ENCODE peak calls at places on chromosomes 6 and 20, in eight cellular contexts. One of them, this sample, is unnamed.

GRCh38 chr6:126720326-126720725 is 380.4 kb downstream of the CENPW start:
- DNase-seq in adrenal gland: no peak
- DNase-seq in heart left ventricle: no peak
- DNase-seq in GM12891: no peak
- DNase-seq in Peyer's patch: no peak
- DNase-seq in NB4: no peak
- DNase-seq in stomach: no peak
- DNase-seq in ovary: no peak
- DNase-seq in this sample: no peak

GRCh38 chr20:52552181-52552872 is 360.7 kb upstream of the ZFP64 start:
- DNase-seq in stomach: no peak
- DNase-seq in NB4: no peak
- DNase-seq in GM12891: no peak
- DNase-seq in Peyer's patch: no peak
- DNase-seq in adrenal gland: no peak
- DNase-seq in heart left ventricle: no peak
- DNase-seq in ovary: no peak
- DNase-seq in this sample: no peak

GRCh38 chr20:22499475-22500174 is 84.7 kb downstream of the FOXA2 start:
- DNase-seq in NB4: no peak
- DNase-seq in stomach: no peak
- DNase-seq in GM12891: no peak
- DNase-seq in Peyer's patch: no peak
- DNase-seq in adrenal gland: no peak
- DNase-seq in heart left ventricle: no peak
- DNase-seq in ovary: no peak
- DNase-seq in this sample: no peak

GRCh38 chr6:37807656-37808055 is 11.9 kb upstream of the ZFAND3 start:
- DNase-seq in GM12891: no peak
- DNase-seq in NB4: no peak
- DNase-seq in heart left ventricle: no peak
- DNase-seq in adrenal gland: no peak
- DNase-seq in Peyer's patch: no peak
- DNase-seq in ovary: no peak
- DNase-seq in stomach: no peak
- DNase-seq in this sample: no peak

GRCh38 chr6:43803783-43804549 is 34.0 kb downstream of the VEGFA start:
- DNase-seq in NB4: peak
- DNase-seq in stomach: no peak
- DNase-seq in heart left ventricle: no peak
- DNase-seq in Peyer's patch: no peak
- DNase-seq in adrenal gland: no peak
- DNase-seq in ovary: no peak
- DNase-seq in GM12891: no peak
- DNase-seq in this sample: peak

GRCh38 chr20:62370807-62371587 is 3.9 kb upstream of the LAMA5 start:
- DNase-seq in ovary: no peak
- DNase-seq in stomach: peak
- DNase-seq in adrenal gland: no peak
- DNase-seq in Peyer's patch: no peak
- DNase-seq in GM12891: no peak
- DNase-seq in heart left ventricle: no peak
- DNase-seq in NB4: no peak
- DNase-seq in this sample: no peak

GRCh38 chr6:15946701-15947390 is 182.0 kb upstream of the MYLIP start:
- DNase-seq in heart left ventricle: no peak
- DNase-seq in NB4: no peak
- DNase-seq in ovary: no peak
- DNase-seq in Peyer's patch: no peak
- DNase-seq in GM12891: no peak
- DNase-seq in stomach: no peak
- DNase-seq in adrenal gland: no peak
- DNase-seq in this sample: no peak

GRCh38 chr20:33401922-33402369 is 627 bp upstream of the CDK5RAP1 start:
- DNase-seq in ovary: no peak
- DNase-seq in GM12891: no peak
- DNase-seq in heart left ventricle: no peak
- DNase-seq in Peyer's patch: no peak
- DNase-seq in stomach: no peak
- DNase-seq in NB4: peak
- DNase-seq in adrenal gland: no peak
- DNase-seq in this sample: no peak

GRCh38 chr6:14129572-14129971 is 12.0 kb downstream of the CD83 start:
- DNase-seq in GM12891: no peak
- DNase-seq in Peyer's patch: peak
- DNase-seq in ovary: peak
- DNase-seq in heart left ventricle: peak
- DNase-seq in adrenal gland: peak
- DNase-seq in stomach: peak
- DNase-seq in NB4: peak
- DNase-seq in this sample: peak

GRCh38 chr6:95431637-95432228 is 145.6 kb upstream of the MANEA start:
- DNase-seq in ovary: peak
- DNase-seq in NB4: peak
- DNase-seq in Peyer's patch: no peak
- DNase-seq in GM12891: peak
- DNase-seq in adrenal gland: peak
- DNase-seq in stomach: peak
- DNase-seq in heart left ventricle: no peak
- DNase-seq in this sample: no peak

GRCh38 chr20:56628873-56629463 is at the start of gene TFAP2C:
- DNase-seq in adrenal gland: peak
- DNase-seq in GM12891: peak
- DNase-seq in Peyer's patch: no peak
- DNase-seq in NB4: peak
- DNase-seq in ovary: peak
- DNase-seq in heart left ventricle: peak
- DNase-seq in stomach: peak
- DNase-seq in this sample: peak

GRCh38 chr20:59334616-59335300 is 34.3 kb downstream of the EDN3 start:
- DNase-seq in adrenal gland: no peak
- DNase-seq in stomach: no peak
- DNase-seq in NB4: no peak
- DNase-seq in Peyer's patch: no peak
- DNase-seq in ovary: no peak
- DNase-seq in GM12891: no peak
- DNase-seq in heart left ventricle: no peak
- DNase-seq in this sample: no peak
- TF ChIP-seq POLR2A in adrenal gland: no peak
- TF ChIP-seq POLR2A in stomach: no peak
- TF ChIP-seq POLR2A in NB4: no peak
- TF ChIP-seq POLR2A in Peyer's patch: no peak
- TF ChIP-seq POLR2A in ovary: no peak
- TF ChIP-seq POLR2A in GM12891: no peak
- TF ChIP-seq POLR2A in heart left ventricle: no peak
- TF ChIP-seq POLR2A in this sample: no peak

DNA sequence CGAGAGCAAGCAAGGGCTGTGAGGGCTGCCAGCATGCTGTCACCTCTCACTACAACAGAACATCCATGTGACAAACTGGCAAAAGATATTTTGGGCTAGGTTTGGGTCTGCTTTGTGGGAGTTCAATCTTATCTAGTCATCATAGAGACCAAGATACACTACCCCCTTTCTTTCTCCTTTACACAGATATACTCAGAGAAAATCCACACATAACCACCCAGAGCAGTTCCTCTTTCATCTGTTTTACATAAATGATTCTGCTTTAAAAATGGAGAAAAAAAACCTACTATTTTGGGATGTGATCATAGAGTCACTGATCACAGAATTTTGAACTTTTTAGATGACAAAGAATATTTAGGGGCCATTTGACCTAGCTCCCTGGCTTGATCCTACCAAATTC is 16.8 kb downstream of the SOX4 start:
- DNase-seq in Peyer's patch: no peak
- DNase-seq in heart left ventricle: no peak
- DNase-seq in adrenal gland: no peak
- DNase-seq in ovary: no peak
- DNase-seq in stomach: no peak
- DNase-seq in NB4: no peak
- DNase-seq in GM12891: peak
- DNase-seq in this sample: no peak
- TF ChIP-seq POLR2A in Peyer's patch: no peak
- TF ChIP-seq POLR2A in heart left ventricle: no peak
- TF ChIP-seq POLR2A in adrenal gland: no peak
- TF ChIP-seq POLR2A in ovary: no peak
- TF ChIP-seq POLR2A in stomach: no peak
- TF ChIP-seq POLR2A in NB4: no peak
- TF ChIP-seq POLR2A in GM12891: no peak
- TF ChIP-seq POLR2A in this sample: no peak

DNA sequence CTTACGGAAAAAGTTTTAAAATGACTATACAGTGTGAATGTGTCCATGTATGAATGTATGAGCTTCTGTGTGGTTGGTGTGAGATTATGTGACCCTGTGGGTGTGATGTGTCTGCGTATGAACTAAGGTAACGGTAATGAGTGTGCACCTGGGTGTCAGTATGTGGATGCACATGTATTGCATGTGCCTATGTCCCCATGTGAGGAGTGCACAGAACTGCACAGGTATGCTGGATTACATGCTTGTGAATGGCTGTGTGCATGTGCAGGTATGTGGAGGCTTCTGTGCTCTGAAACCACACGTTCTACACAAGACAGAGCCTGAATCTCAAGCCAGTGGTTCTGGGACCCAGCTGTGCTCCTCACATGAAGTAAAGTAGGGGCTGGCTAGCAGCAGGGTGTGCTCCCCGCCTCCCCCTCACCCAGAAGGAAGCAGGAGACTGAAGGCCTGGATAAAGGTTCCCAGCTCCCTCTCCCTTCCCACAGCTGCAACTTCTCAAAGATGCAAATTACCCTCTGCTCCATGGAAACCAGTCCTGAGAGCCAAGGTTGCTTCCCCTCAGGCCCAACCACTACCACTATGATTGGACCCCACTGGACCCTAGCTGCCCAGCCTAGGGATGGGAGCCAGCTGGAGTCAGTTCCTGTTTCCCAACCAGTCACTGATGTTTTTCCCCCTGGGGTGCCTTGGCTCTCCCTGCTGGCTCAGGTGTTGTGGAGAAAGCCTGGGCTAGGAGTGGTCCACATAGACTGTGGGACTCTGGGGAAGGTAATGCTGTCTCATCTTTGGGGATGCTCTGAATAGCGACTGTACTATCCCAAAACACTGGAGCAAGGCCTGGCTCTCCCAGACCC is 24.8 kb upstream of the SPDEF start:
- DNase-seq in stomach: no peak
- DNase-seq in heart left ventricle: no peak
- DNase-seq in adrenal gland: no peak
- DNase-seq in ovary: peak
- DNase-seq in Peyer's patch: no peak
- DNase-seq in NB4: no peak
- DNase-seq in GM12891: no peak
- DNase-seq in this sample: no peak
- TF ChIP-seq POLR2A in stomach: no peak
- TF ChIP-seq POLR2A in heart left ventricle: no peak
- TF ChIP-seq POLR2A in adrenal gland: no peak
- TF ChIP-seq POLR2A in ovary: no peak
- TF ChIP-seq POLR2A in Peyer's patch: no peak
- TF ChIP-seq POLR2A in NB4: no peak
- TF ChIP-seq POLR2A in GM12891: no peak
- TF ChIP-seq POLR2A in this sample: no peak

GRCh38 chr6:169254456-169255316 is 1.0 kb upstream of the THBS2 start:
- DNase-seq in ovary: no peak
- DNase-seq in Peyer's patch: no peak
- DNase-seq in adrenal gland: no peak
- DNase-seq in heart left ventricle: no peak
- DNase-seq in GM12891: no peak
- DNase-seq in NB4: no peak
- DNase-seq in stomach: no peak
- DNase-seq in this sample: no peak

GRCh38 chr6:169251822-169252804 is 1.5 kb downstream of the THBS2 start:
- DNase-seq in stomach: peak
- DNase-seq in NB4: no peak
- DNase-seq in Peyer's patch: no peak
- DNase-seq in adrenal gland: peak
- DNase-seq in GM12891: no peak
- DNase-seq in heart left ventricle: no peak
- DNase-seq in ovary: peak
- DNase-seq in this sample: no peak

GRCh38 chr6:169252805-169253189 is 849 bp downstream of the THBS2 start:
- DNase-seq in NB4: no peak
- DNase-seq in Peyer's patch: no peak
- DNase-seq in stomach: no peak
- DNase-seq in heart left ventricle: no peak
- DNase-seq in GM12891: no peak
- DNase-seq in adrenal gland: no peak
- DNase-seq in ovary: peak
- DNase-seq in this sample: no peak

GRCh38 chr6:169253341-169253740 is 305 bp downstream of the THBS2 start:
- DNase-seq in NB4: no peak
- DNase-seq in Peyer's patch: no peak
- DNase-seq in GM12891: no peak
- DNase-seq in ovary: peak
- DNase-seq in adrenal gland: no peak
- DNase-seq in stomach: no peak
- DNase-seq in heart left ventricle: no peak
- DNase-seq in this sample: no peak

DNA sequence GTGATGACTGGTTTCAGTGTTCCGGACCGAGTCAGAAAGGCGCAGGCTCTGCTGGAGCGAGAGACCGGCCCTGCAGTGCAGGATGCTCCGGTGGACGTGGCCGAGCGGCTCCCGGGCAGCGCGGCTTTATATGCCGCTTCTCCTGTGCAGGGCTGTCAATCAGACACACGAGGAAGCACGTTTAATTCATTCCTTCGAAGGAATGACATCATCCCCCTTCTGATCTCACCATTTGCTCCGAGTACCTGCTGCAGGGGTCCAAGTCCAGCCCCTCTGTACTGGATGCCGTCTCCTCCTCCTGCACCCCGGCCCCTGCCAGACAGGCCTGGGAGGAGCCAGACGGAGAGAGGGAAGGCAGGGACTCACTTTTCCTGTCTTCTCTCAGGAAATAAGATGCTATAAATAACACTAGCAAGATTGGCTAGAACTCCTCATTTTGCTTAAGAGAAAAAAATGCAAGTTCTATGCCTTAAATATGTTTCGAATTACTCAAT is at the start of gene THBS2:
- DNase-seq in adrenal gland: no peak
- DNase-seq in NB4: no peak
- DNase-seq in heart left ventricle: peak
- DNase-seq in Peyer's patch: no peak
- DNase-seq in GM12891: no peak
- DNase-seq in stomach: no peak
- DNase-seq in ovary: peak
- DNase-seq in this sample: no peak
- TF ChIP-seq POLR2A in adrenal gland: no peak
- TF ChIP-seq POLR2A in NB4: no peak
- TF ChIP-seq POLR2A in heart left ventricle: peak
- TF ChIP-seq POLR2A in Peyer's patch: no peak
- TF ChIP-seq POLR2A in GM12891: no peak
- TF ChIP-seq POLR2A in stomach: no peak
- TF ChIP-seq POLR2A in ovary: peak
- TF ChIP-seq POLR2A in this sample: peak

This sample was measured in H54.